ENCODE peak calls at places on chromosomes 7 and 10, in four cellular contexts. M, P, X and E are unnamed samples.

GRCh38 chr7:150801242-150801945 is 825 bp downstream of the TMEM176A start:
- DNase-seq in P (peak; percentile 60), X (no peak), M (no peak), E (no peak)

GRCh38 chr7:35036361-35037171 is 719 bp downstream of the DPY19L1 start:
- DNase-seq in M (peak; percentile 52), X (peak; percentile 25), P (peak; percentile 69), E (peak; percentile 60)

GRCh38 chr10:133350950-133351329 is 3.8 kb downstream of the PRAP1 start:
- DNase-seq in M (no peak), X (no peak), P (no peak), E (no peak)

GRCh38 chr7:1323178-1324027 is 90.7 kb downstream of the UNCX start:
- DNase-seq in M (no peak), P (peak; percentile 43), X (no peak), E (no peak)

GRCh38 chr10:50561816-50562215 is 61.9 kb downstream of the SGMS1 start:
- DNase-seq in X (no peak), P (no peak), M (peak; percentile 12), E (peak; percentile 16)

GRCh38 chr7:106779877-106780276 is 85.2 kb upstream of the PIK3CG start:
- DNase-seq in X (no peak), P (peak; percentile 78), M (peak; percentile 55), E (no peak)

GRCh38 chr7:34060548-34060947 is 155.2 kb downstream of the BMPER start:
- DNase-seq in X (no peak), P (no peak), M (no peak), E (no peak)

GRCh38 chr10:86711237-86711956 is 43.1 kb downstream of the LDB3 start:
- DNase-seq in M (peak; percentile 75), X (peak; percentile 76), P (peak; percentile 93), E (peak; percentile 71)

GRCh38 chr7:67401492-67401891 is 404.9 kb downstream of the TYW1 start:
- DNase-seq in M (no peak), P (no peak), X (no peak), E (no peak)

GRCh38 chr7:19700936-19701335 is 7.9 kb downstream of the POLR1F start:
- DNase-seq in P (no peak), M (no peak), X (no peak), E (no peak)

GRCh38 chr7:144027974-144028373 is 20.8 kb upstream of the OR2A5 start:
- DNase-seq in P (no peak), M (no peak), X (no peak), E (no peak)

GRCh38 chr10:98344589-98345038 is 70.4 kb downstream of the PYROXD2 start:
- DNase-seq in M (peak; percentile 66), X (no peak), P (no peak), E (no peak)

GRCh38 chr7:5831196-5831595 is 49.4 kb upstream of the OCM start:
- DNase-seq in P (no peak), M (no peak), X (no peak), E (no peak)

GRCh38 chr7:148615085-148615750 is 24.7 kb downstream of the C7orf33 start:
- DNase-seq in P (no peak), X (no peak), M (no peak), E (no peak)

GRCh38 chr10:69656719-69657269 is 26.7 kb downstream of the FAM241B start:
- DNase-seq in P (no peak), X (no peak), M (no peak), E (no peak)

GRCh38 chr7:5424689-5425506 is 1.3 kb upstream of the TNRC18 start:
- DNase-seq in M (peak; percentile 39), X (no peak), P (peak; percentile 76), E (peak; percentile 51)

GRCh38 chr7:123537026-123537642 is 2.7 kb upstream of the IQUB start:
- DNase-seq in P (no peak), M (no peak), X (no peak), E (peak; percentile 4)

GRCh38 chr7:106313966-106314365 is 29.2 kb upstream of the NAMPT start:
- DNase-seq in M (no peak), X (no peak), P (no peak), E (no peak)

GRCh38 chr7:15836041-15836440 is 149.6 kb upstream of the MEOX2 start:
- DNase-seq in M (no peak), X (no peak), P (no peak), E (no peak)

GRCh38 chr7:134741901-134742635 is 37.4 kb upstream of the CALD1 start:
- DNase-seq in P (no peak), M (no peak), X (no peak), E (no peak)

GRCh38 chr7:72281325-72281724 is 130.8 kb downstream of the CALN1 start:
- DNase-seq in X (no peak), M (no peak), P (no peak), E (no peak)

GRCh38 chr7:143518941-143519340 is 41.3 kb downstream of the TAS2R41 start:
- DNase-seq in X (no peak), P (no peak), M (no peak), E (no peak)

GRCh38 chr7:38699481-38699880 is 68.3 kb upstream of the AMPH start:
- DNase-seq in X (no peak), M (no peak), P (no peak), E (no peak)

GRCh38 chr10:84427903-84428650 is 99.7 kb downstream of the CCSER2 start:
- DNase-seq in M (no peak), X (no peak), P (no peak), E (peak; percentile 0)

GRCh38 chr10:35421553-35422178 is 85.4 kb downstream of the CCNY start:
- DNase-seq in X (no peak), P (no peak), M (no peak), E (no peak)

GRCh38 chr10:120085386-120085785 is 192.9 kb downstream of the SEC23IP start:
- DNase-seq in X (no peak), P (no peak), M (no peak), E (no peak)